ENCODE peak calls at places on chromosomes 12 and 14, in nine cellular contexts. S is CD8-positive, alpha-beta T cell; D is adrenal gland; R is progenitor cell of endocrine pancreas; W is foreskin fibroblast; K is neural crest cell; I is B cell; B is BJ; G is AG04450. C is an unnamed sample.

GRCh38 chr12:123816896-123817537 is 54.9 kb downstream of the DNAH10 start:
- DNase-seq in B (no peak), G (no peak), W (peak), S (no peak), I (no peak), K (no peak), D (no peak), R (no peak), C (no peak)

GRCh38 chr12:56451147-56451546 is 1.9 kb upstream of the TIMELESS start:
- DNase-seq in W (no peak), R (no peak), G (no peak), S (no peak), I (no peak), B (no peak), K (no peak), D (no peak), C (no peak)

GRCh38 chr12:57116580-57117281 is 5.6 kb upstream of the STAT6 start:
- DNase-seq in D (no peak), R (no peak), S (no peak), K (no peak), B (no peak), W (no peak), I (no peak), G (no peak), C (no peak)

GRCh38 chr14:75127903-75128595 is 1.2 kb upstream of the NEK9 start:
- DNase-seq in I (no peak), D (no peak), W (peak), G (no peak), R (no peak), S (no peak), B (no peak), K (no peak), C (no peak)

GRCh38 chr12:24822121-24822899 is 126.6 kb downstream of the BCAT1 start:
- DNase-seq in S (no peak), R (no peak), D (no peak), I (no peak), B (peak), K (no peak), G (no peak), W (peak), C (peak)

GRCh38 chr12:124347805-124348658 is 53.1 kb downstream of the RFLNA start:
- DNase-seq in S (peak), B (no peak), G (no peak), D (no peak), I (no peak), R (no peak), K (peak), W (no peak), C (no peak)

GRCh38 chr14:36524874-36525745 is 5.1 kb upstream of the NKX2-1 start:
- DNase-seq in R (peak), D (no peak), S (no peak), W (no peak), I (no peak), K (peak), G (no peak), B (no peak), C (no peak)

GRCh38 chr12:56518570-56518969 is 3.0 kb upstream of the RBMS2 start:
- DNase-seq in G (no peak), B (no peak), K (no peak), D (no peak), R (no peak), S (no peak), I (no peak), W (peak), C (no peak)

GRCh38 chr12:67048371-67048770 is 220.8 kb upstream of the CAND1 start:
- DNase-seq in S (no peak), R (no peak), D (no peak), B (no peak), W (no peak), I (no peak), G (no peak), K (no peak), C (no peak)

GRCh38 chr12:106141452-106141851 is 2.7 kb upstream of the NUAK1 start:
- DNase-seq in I (no peak), S (no peak), D (no peak), R (no peak), G (no peak), K (no peak), B (no peak), W (peak), C (no peak)

GRCh38 chr14:91311284-91311662 is 66.8 kb upstream of the GPR68 start:
- DNase-seq in G (no peak), R (no peak), K (no peak), B (no peak), S (peak), W (no peak), D (no peak), I (peak), C (no peak)

GRCh38 chr12:12784911-12785814 is at the start of gene APOLD1:
- DNase-seq in R (no peak), S (no peak), K (no peak), D (peak), G (no peak), W (no peak), B (no peak), I (no peak), C (no peak)

GRCh38 chr12:65387396-65387795 is 108.9 kb downstream of the MSRB3 start:
- DNase-seq in S (no peak), B (no peak), I (no peak), R (no peak), D (no peak), G (peak), W (peak), K (no peak), C (no peak)

GRCh38 chr12:129873458-129873857 is 30.4 kb downstream of the TMEM132D start:
- DNase-seq in I (no peak), B (no peak), W (no peak), S (no peak), D (no peak), K (no peak), G (no peak), R (no peak), C (no peak)

GRCh38 chr14:37116933-37117844 is 55.2 kb downstream of the SLC25A21 start:
- DNase-seq in G (peak), B (peak), R (no peak), S (no peak), W (peak), K (no peak), I (no peak), D (no peak), C (peak)

GRCh38 chr12:49331360-49332222 is 5.4 kb downstream of the C1QL4 start:
- DNase-seq in S (no peak), R (peak), W (peak), B (no peak), G (peak), K (peak), I (no peak), D (peak), C (no peak)

GRCh38 chr12:32107376-32108267 is 975 bp downstream of the BICD1 start:
- DNase-seq in B (no peak), K (peak), R (peak), D (no peak), G (no peak), W (peak), S (peak), I (peak), C (no peak)

GRCh38 chr14:24695265-24696241 is 61.6 kb upstream of the GZMB start:
- DNase-seq in G (no peak), D (peak), S (no peak), B (no peak), I (peak), R (no peak), K (no peak), W (no peak), C (no peak)

GRCh38 chr12:94267907-94268575 is 119.7 kb downstream of the PLXNC1 start:
- DNase-seq in K (no peak), D (no peak), I (no peak), R (no peak), B (no peak), W (peak), G (no peak), S (no peak), C (no peak)

GRCh38 chr12:131980263-131980662 is 30.5 kb downstream of the EP400 start:
- DNase-seq in S (no peak), R (no peak), K (no peak), B (no peak), W (peak), I (no peak), G (no peak), D (no peak), C (no peak)

GRCh38 chr14:86722612-86723253 is 1192.8 kb downstream of the FLRT2 start:
- DNase-seq in B (no peak), I (no peak), G (no peak), W (no peak), K (no peak), D (no peak), R (no peak), S (no peak), C (no peak)

GRCh38 chr12:4271433-4272013 is 2.0 kb upstream of the CCND2 start:
- DNase-seq in D (no peak), W (no peak), S (no peak), R (no peak), G (no peak), K (no peak), I (no peak), B (no peak), C (no peak)

DNA sequence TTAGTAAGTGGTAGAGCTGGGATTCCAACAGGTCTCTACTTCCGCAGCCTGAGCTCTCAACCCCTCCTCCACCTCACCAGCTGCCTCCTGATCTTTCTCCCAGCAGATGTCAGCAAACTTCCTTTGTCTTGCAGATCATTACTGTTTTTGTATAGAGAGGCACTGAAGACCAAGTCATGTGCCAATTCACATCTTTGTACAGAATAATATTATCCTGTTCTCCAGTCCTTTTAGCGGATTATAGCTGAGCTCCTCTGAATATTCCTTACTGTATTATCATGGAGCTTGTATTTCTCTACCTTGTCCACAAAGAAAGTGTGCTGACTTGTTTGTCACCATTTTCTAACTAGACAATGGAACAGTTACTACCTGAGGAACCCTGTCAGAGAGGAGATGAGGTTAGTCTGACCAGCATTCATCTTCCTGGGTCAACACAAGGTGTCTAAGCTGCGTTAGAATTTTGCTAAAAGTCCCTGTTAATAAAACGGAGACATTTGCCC is 142.3 kb upstream of the ARHGAP5 start:
- DNase-seq in D (peak), B (no peak), G (no peak), S (no peak), K (peak), I (no peak), R (no peak), W (peak), C (no peak)
- TF ChIP-seq CTCF in D (peak), B (peak), G (peak), S (no peak), K (peak), I (no peak), R (peak), W (peak), C (peak)

GRCh38 chr12:39958377-39958776 is 147.5 kb downstream of the SLC2A13 start:
- DNase-seq in W (no peak), G (no peak), S (no peak), I (no peak), R (no peak), D (no peak), K (no peak), B (no peak), C (no peak)
- TF ChIP-seq CTCF in W (no peak), G (peak), S (no peak), I (no peak), R (no peak), D (no peak), K (no peak), B (peak), C (no peak)

GRCh38 chr12:11734781-11735180 is 85.3 kb downstream of the ETV6 start:
- DNase-seq in R (no peak), S (no peak), D (no peak), W (no peak), G (no peak), B (no peak), I (no peak), K (no peak), C (no peak)

GRCh38 chr12:11731455-11731854 is 82.0 kb downstream of the ETV6 start:
- DNase-seq in D (no peak), G (no peak), B (no peak), K (no peak), S (no peak), R (no peak), I (no peak), W (peak), C (no peak)

GRCh38 chr12:11732023-11732422 is 82.5 kb downstream of the ETV6 start:
- DNase-seq in B (no peak), W (no peak), I (no peak), G (no peak), R (no peak), D (no peak), K (no peak), S (no peak), C (no peak)

GRCh38 chr12:11731042-11731357 is 81.5 kb downstream of the ETV6 start:
- DNase-seq in D (no peak), S (no peak), B (no peak), I (no peak), K (no peak), W (no peak), G (no peak), R (no peak), C (no peak)

GRCh38 chr12:11732760-11733159 is 83.3 kb downstream of the ETV6 start:
- DNase-seq in B (no peak), I (no peak), W (no peak), K (no peak), D (no peak), R (no peak), S (no peak), G (no peak), C (no peak)
- TF ChIP-seq CTCF in B (no peak), I (no peak), W (no peak), K (no peak), D (no peak), R (no peak), S (no peak), G (no peak), C (no peak)

DNA sequence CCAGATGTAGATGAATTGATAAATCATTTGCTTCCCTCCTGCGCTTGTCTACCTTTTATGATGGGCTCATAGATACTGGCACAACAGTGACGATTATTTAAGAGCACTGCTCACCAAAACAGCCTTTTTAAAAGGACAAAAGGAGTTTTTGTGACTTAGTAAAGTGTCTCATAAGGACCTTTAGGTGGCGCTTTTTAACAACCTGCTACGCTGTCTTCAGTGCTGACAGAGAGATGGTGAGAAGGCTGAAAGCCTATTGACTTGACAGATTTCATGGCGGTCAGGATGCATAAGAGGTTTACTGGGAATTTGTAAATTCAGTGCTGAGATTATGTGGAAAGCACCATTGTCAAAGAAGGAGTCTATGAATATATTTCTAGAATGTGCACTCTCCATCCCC is 87.6 kb downstream of the SLC15A5 start:
- DNase-seq in B (no peak), G (no peak), S (no peak), D (no peak), W (peak), K (no peak), R (no peak), I (no peak), C (peak)
- TF ChIP-seq CTCF in B (no peak), G (peak), S (no peak), D (peak), W (peak), K (peak), R (peak), I (no peak), C (peak)

DNA sequence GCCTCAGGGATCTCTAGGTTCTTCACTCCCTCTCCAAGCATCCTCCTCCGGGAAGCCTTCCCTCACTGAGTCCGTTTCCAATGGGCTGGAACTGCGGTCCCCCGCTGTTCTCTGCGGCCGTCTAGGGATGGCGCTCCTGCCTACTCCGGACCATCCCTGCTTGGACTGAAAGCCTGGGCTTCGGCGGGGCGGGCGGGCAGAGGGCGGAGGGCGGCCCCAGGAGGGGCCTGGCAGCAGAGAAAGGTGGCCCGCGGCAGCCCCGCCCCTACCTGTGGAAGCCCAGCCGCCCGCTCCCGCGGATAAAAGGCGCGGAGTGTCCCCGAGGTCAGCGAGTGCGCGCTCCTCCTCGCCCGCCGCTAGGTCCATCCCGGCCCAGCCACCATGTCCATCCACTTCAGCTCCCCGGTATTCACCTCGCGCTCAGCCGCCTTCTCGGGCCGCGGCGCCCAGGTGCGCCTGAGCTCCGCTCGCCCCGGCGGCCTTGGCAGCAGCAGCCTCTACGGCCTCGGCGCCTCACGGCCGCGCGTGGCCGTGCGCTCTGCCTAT is at the start of gene KRT7:
- DNase-seq in W (no peak), K (no peak), B (no peak), D (no peak), S (no peak), I (no peak), R (no peak), G (no peak), C (no peak)
- TF ChIP-seq CTCF in W (no peak), K (no peak), B (peak), D (no peak), S (no peak), I (no peak), R (no peak), G (no peak), C (no peak)

GRCh38 chr12:54526800-54527630 is 22.4 kb upstream of the PDE1B start:
- DNase-seq in S (peak), I (no peak), W (peak), R (peak), G (no peak), D (no peak), B (no peak), K (peak), C (no peak)
- TF ChIP-seq CTCF in S (peak), I (peak), W (peak), R (peak), G (peak), D (peak), B (peak), K (peak), C (peak)

DNA sequence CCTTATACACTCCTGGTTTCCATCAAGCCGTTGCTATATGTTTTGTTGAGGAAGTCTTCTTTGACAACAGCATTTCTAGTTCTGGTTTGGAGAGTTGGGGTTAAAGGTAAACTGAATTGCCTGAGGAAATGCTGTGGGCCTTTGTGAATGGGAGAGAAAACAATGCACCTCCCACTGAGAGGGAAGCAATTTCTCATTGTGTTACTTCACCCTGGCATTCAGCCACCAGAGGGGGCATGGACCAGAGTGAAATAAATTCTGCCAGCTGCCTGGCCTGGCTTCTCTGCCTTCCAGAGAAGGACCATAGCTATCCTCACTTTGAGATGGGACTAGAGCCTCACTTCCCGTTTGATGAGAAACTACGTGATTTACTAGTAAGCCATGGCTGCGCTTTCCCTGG is 475.3 kb downstream of the EGLN3 start:
- DNase-seq in K (peak), G (no peak), D (peak), B (no peak), R (peak), W (peak), I (no peak), S (no peak), C (no peak)
- TF ChIP-seq CTCF in K (peak), G (peak), D (no peak), B (peak), R (peak), W (no peak), I (no peak), S (no peak), C (no peak)